ENCODE peak calls at places on chromosome 2, in eight cellular contexts. U is activated T-cell treated with anti-CD3 and anti-CD28 coated beads for 24 hours; S is GM12878; X is spleen; V is RCC 7860; W is upper lobe of right lung; K is activated CD8-positive, alpha-beta memory T cell treated with anti-CD3 and anti-CD28 coated beads for 24 hours; C is NCI-H460. B is an unnamed sample.

GRCh38 chr2:239266779-239267410 is 133.9 kb downstream of the HDAC4 start:
- DNase-seq in C (no peak), V (no peak), K (peak), S (no peak), X (peak), U (no peak), W (no peak), B (no peak)

GRCh38 chr2:222305510-222306392 is 7.0 kb upstream of the PAX3 start:
- DNase-seq in C (no peak), S (no peak), U (no peak), W (no peak), V (no peak), K (no peak), X (peak), B (peak)

GRCh38 chr2:129645335-129645734 is 334.1 kb upstream of the RAB6C start:
- DNase-seq in U (no peak), W (no peak), K (no peak), C (no peak), S (no peak), V (no peak), X (no peak), B (no peak)

GRCh38 chr2:178927173-178927572 is 120.0 kb upstream of the TTN start:
- DNase-seq in U (no peak), V (no peak), X (no peak), S (no peak), W (no peak), C (no peak), K (no peak), B (no peak)

GRCh38 chr2:130823886-130824491 is 12.7 kb upstream of the ARHGEF4 start:
- DNase-seq in S (peak), U (no peak), W (peak), C (no peak), X (peak), K (peak), V (no peak), B (no peak)

GRCh38 chr2:75325594-75325993 is 126.3 kb upstream of the TACR1 start:
- DNase-seq in S (no peak), X (no peak), U (no peak), V (no peak), C (no peak), W (no peak), K (no peak), B (no peak)

GRCh38 chr2:133331437-133331836 is 236.8 kb downstream of the NCKAP5 start:
- DNase-seq in S (no peak), U (no peak), C (no peak), X (no peak), W (no peak), K (no peak), V (no peak), B (peak)

GRCh38 chr2:203858176-203858575 is 9.4 kb upstream of the CTLA4 start:
- DNase-seq in X (no peak), S (no peak), V (no peak), U (no peak), W (no peak), K (no peak), C (no peak), B (no peak)

GRCh38 chr2:85435986-85436835 is 17.7 kb downstream of the SH2D6 start:
- DNase-seq in V (no peak), K (no peak), S (no peak), U (no peak), W (no peak), C (no peak), X (no peak), B (no peak)

GRCh38 chr2:128369126-128369555 is 50.5 kb upstream of the HS6ST1 start:
- DNase-seq in V (no peak), W (peak), U (no peak), X (peak), S (no peak), C (no peak), K (no peak), B (no peak)

GRCh38 chr2:30883184-30883583 is 75.9 kb upstream of the CAPN13 start:
- DNase-seq in X (no peak), K (no peak), W (no peak), C (no peak), S (no peak), U (no peak), V (no peak), B (no peak)

GRCh38 chr2:17416891-17417391 is 101.3 kb downstream of the RAD51AP2 start:
- DNase-seq in U (no peak), X (no peak), W (no peak), V (peak), K (no peak), S (no peak), C (no peak), B (peak)

GRCh38 chr2:43300781-43301586 is 74.6 kb upstream of the ZFP36L2 start:
- DNase-seq in W (no peak), C (no peak), U (no peak), V (no peak), S (no peak), X (no peak), K (no peak), B (peak)

GRCh38 chr2:44952143-44952805 is 10.8 kb downstream of the SIX3 start:
- DNase-seq in K (no peak), V (no peak), C (peak), X (no peak), U (no peak), W (no peak), S (no peak), B (peak)

GRCh38 chr2:159076233-159076632 is 107.8 kb downstream of the TANC1 start:
- DNase-seq in V (no peak), X (no peak), C (no peak), U (no peak), K (no peak), S (no peak), W (no peak), B (peak)

GRCh38 chr2:179825494-179825893 is 35.9 kb downstream of the ZNF385B start:
- DNase-seq in C (no peak), K (no peak), W (no peak), V (no peak), S (no peak), X (no peak), U (no peak), B (peak)

GRCh38 chr2:51505533-51505932 is 473.6 kb upstream of the NRXN1 start:
- DNase-seq in S (no peak), K (no peak), U (no peak), V (no peak), X (no peak), C (no peak), W (no peak), B (no peak)

GRCh38 chr2:234747032-234747431 is 204.8 kb upstream of the SH3BP4 start:
- DNase-seq in X (no peak), V (no peak), K (no peak), S (no peak), W (no peak), C (no peak), U (no peak), B (no peak)

GRCh38 chr2:235170536-235171510 is 219.0 kb downstream of the SH3BP4 start:
- DNase-seq in C (peak), S (no peak), K (no peak), V (peak), W (no peak), X (no peak), U (no peak), B (peak)

GRCh38 chr2:231068525-231069222 is 12.0 kb downstream of the PSMD1 start:
- DNase-seq in X (no peak), U (no peak), V (peak), W (no peak), S (no peak), C (peak), K (no peak), B (peak)

GRCh38 chr2:47063159-47063930 is 91.8 kb downstream of the STPG4 start:
- DNase-seq in W (no peak), X (no peak), U (no peak), K (no peak), S (no peak), V (no peak), C (no peak), B (peak)

GRCh38 chr2:96524482-96525210 is 11.9 kb upstream of the ARID5A start:
- DNase-seq in C (no peak), S (no peak), K (peak), U (no peak), W (peak), V (no peak), X (no peak), B (no peak)

GRCh38 chr2:222000326-222000725 is 298.5 kb downstream of the PAX3 start:
- DNase-seq in K (no peak), X (no peak), C (no peak), V (peak), U (no peak), W (no peak), S (no peak), B (peak)

GRCh38 chr2:38508311-38509039 is 94.3 kb downstream of the HNRNPLL start:
- DNase-seq in W (peak), S (peak), V (peak), K (peak), C (peak), U (peak), X (peak), B (peak)

GRCh38 chr2:178877874-178878273 is 70.7 kb upstream of the TTN start:
- DNase-seq in C (no peak), S (no peak), K (no peak), V (no peak), U (no peak), W (no peak), X (no peak), B (no peak)

GRCh38 chr2:161036926-161037325 is 123.3 kb upstream of the TANK start:
- DNase-seq in S (no peak), U (no peak), W (no peak), K (no peak), C (no peak), X (no peak), V (no peak), B (peak)

GRCh38 chr2:196370386-196370785 is 199.0 kb upstream of the STK17B start:
- DNase-seq in S (no peak), W (no peak), C (no peak), U (no peak), V (no peak), K (no peak), X (no peak), B (peak)

GRCh38 chr2:216012830-216013079 is 596 bp downstream of the MREG start:
- DNase-seq in V (no peak), S (no peak), K (no peak), U (no peak), W (no peak), C (no peak), X (no peak), B (no peak)

GRCh38 chr2:113894156-113894743 is 4.4 kb downstream of the ACTR3 start:
- DNase-seq in X (no peak), S (no peak), W (no peak), K (no peak), C (peak), U (no peak), V (peak), B (peak)

GRCh38 chr2:1665761-1666505 is 78.4 kb downstream of the PXDN start:
- DNase-seq in C (no peak), K (peak), S (no peak), U (no peak), X (no peak), V (no peak), W (no peak), B (no peak)

GRCh38 chr2:167293172-167293781 is 405.0 kb downstream of the XIRP2 start:
- DNase-seq in W (peak), V (no peak), X (no peak), C (peak), K (no peak), S (no peak), U (no peak), B (peak)

B was measured in M059J.